ENCODE peak calls at places on chromosomes 16 and 17, in eight cellular contexts. B, V, W, N, R, O, D and F are unnamed samples.

GRCh38 chr16:9364721-9365693 is 273.6 kb downstream of the HAPSTR1 start:
- DNase-seq in B (no peak), V (no peak), W (no peak), N (no peak), R (no peak), O (no peak), D (no peak), F (no peak)

GRCh38 chr17:42526031-42526444 is 10.0 kb upstream of the NAGLU start:
- DNase-seq in B (peak), V (peak), W (no peak), N (no peak), R (no peak), O (peak), D (no peak), F (no peak)

GRCh38 chr17:13601317-13601775 is 383 bp downstream of the HS3ST3A1 start:
- DNase-seq in B (no peak), V (no peak), W (no peak), N (no peak), R (no peak), O (no peak), D (no peak), F (no peak)

GRCh38 chr16:11539635-11540034 is 47.1 kb downstream of the LITAF start:
- DNase-seq in B (no peak), V (no peak), W (no peak), N (no peak), R (no peak), O (no peak), D (no peak), F (no peak)

GRCh38 chr17:78391843-78392242 is 13.4 kb downstream of the PGS1 start:
- DNase-seq in B (peak), V (peak), W (no peak), N (no peak), R (no peak), O (peak), D (no peak), F (no peak)

GRCh38 chr17:34178047-34178446 is 77.0 kb upstream of the CCL2 start:
- DNase-seq in B (peak), V (peak), W (no peak), N (no peak), R (no peak), O (no peak), D (no peak), F (no peak)

GRCh38 chr17:40832840-40833239 is 10.4 kb upstream of the KRT10 start:
- DNase-seq in B (no peak), V (no peak), W (no peak), N (no peak), R (no peak), O (no peak), D (no peak), F (no peak)

GRCh38 chr17:1643999-1644492 is 1.5 kb downstream of the SCARF1 start:
- DNase-seq in B (no peak), V (no peak), W (no peak), N (no peak), R (no peak), O (peak), D (no peak), F (no peak)

GRCh38 chr17:8118769-8119574 is 658 bp upstream of the ALOXE3 start:
- DNase-seq in B (peak), V (peak), W (peak), N (peak), R (peak), O (peak), D (peak), F (peak)

GRCh38 chr17:32927201-32927723 is 691 bp upstream of the TMEM98 start:
- DNase-seq in B (no peak), V (no peak), W (no peak), N (no peak), R (no peak), O (no peak), D (no peak), F (no peak)

GRCh38 chr16:21598676-21599157 is 660 bp upstream of the METTL9 start:
- DNase-seq in B (no peak), V (peak), W (peak), N (no peak), R (no peak), O (no peak), D (no peak), F (no peak)

GRCh38 chr16:72645526-72645925 is 402.4 kb downstream of the ZFHX3 start:
- DNase-seq in B (no peak), V (peak), W (no peak), N (no peak), R (no peak), O (peak), D (no peak), F (no peak)